ENCODE peak calls at places on chromosomes 1 and 21, in eight cellular contexts. C is heart right ventricle, N is iPS DF 6.9, L is body of pancreas, S is pancreas, F is GM23248, T is transverse colon, A is fibroblast of lung. Z is an unnamed sample.

GRCh38 chr1:27418326-27418761 is 25.9 kb downstream of the GPR3 start:
- DNase-seq in F (peak; percentile 97), N (no peak), A (peak; percentile 94), T (peak; percentile 64), S (no peak), L (peak; percentile 86), C (peak; percentile 71), Z (no peak)

GRCh38 chr1:221431068-221431651 is 310.7 kb downstream of the DUSP10 start:
- DNase-seq in C (no peak), L (no peak), S (no peak), A (peak; percentile 75), T (no peak), N (no peak), F (peak; percentile 45), Z (no peak)

GRCh38 chr1:210568631-210569030 is 239.9 kb downstream of the HHAT start:
- DNase-seq in C (no peak), S (no peak), T (no peak), F (no peak), L (no peak), A (no peak), N (no peak), Z (peak; percentile 55)

GRCh38 chr1:30607723-30608122 is 115.7 kb downstream of the MATN1 start:
- DNase-seq in N (no peak), A (no peak), L (no peak), F (no peak), T (no peak), C (no peak), S (no peak), Z (peak; percentile 43)

GRCh38 chr1:223429313-223429731 is 36.1 kb downstream of the CCDC185 start:
- DNase-seq in C (peak; percentile 42), A (no peak), S (no peak), T (peak; percentile 10), F (peak; percentile 96), L (no peak), N (no peak), Z (no peak)

GRCh38 chr1:157197906-157198435 is 59.8 kb upstream of the ETV3 start:
- DNase-seq in F (no peak), C (no peak), A (no peak), L (peak; percentile 76), S (peak; percentile 40), T (no peak), N (no peak), Z (no peak)

GRCh38 chr1:234775477-234776246 is 165.7 kb upstream of the IRF2BP2 start:
- DNase-seq in T (no peak), L (no peak), F (peak; percentile 25), S (no peak), A (no peak), N (no peak), C (no peak), Z (no peak)

GRCh38 chr1:162276493-162276892 is 100.2 kb downstream of the SPATA46 start:
- DNase-seq in S (no peak), A (peak; percentile 53), F (peak; percentile 60), N (no peak), L (no peak), C (no peak), T (no peak), Z (no peak)

GRCh38 chr1:117780981-117781475 is 148.4 kb downstream of the GDAP2 start:
- DNase-seq in L (no peak), F (no peak), A (peak; percentile 60), N (no peak), C (no peak), S (no peak), T (no peak), Z (no peak)

GRCh38 chr1:240784776-240785175 is 172.8 kb upstream of the GREM2 start:
- DNase-seq in C (no peak), T (no peak), S (no peak), A (no peak), L (no peak), F (no peak), N (no peak), Z (no peak)

GRCh38 chr21:28587748-28588147 is 404.9 kb downstream of the LTN1 start:
- DNase-seq in T (no peak), N (no peak), C (no peak), L (no peak), A (peak; percentile 30), S (no peak), F (peak; percentile 30), Z (no peak)

GRCh38 chr1:8217011-8217711 is 100.8 kb upstream of the SLC45A1 start:
- DNase-seq in A (no peak), L (peak; percentile 49), T (peak; percentile 33), S (peak; percentile 48), C (no peak), F (peak; percentile 62), N (no peak), Z (no peak)

GRCh38 chr1:217747156-217747769 is 116.1 kb downstream of the SPATA17 start:
- DNase-seq in T (no peak), A (peak; percentile 67), L (no peak), N (no peak), C (no peak), S (no peak), F (peak; percentile 62), Z (no peak)

GRCh38 chr1:31763671-31764306 is 351 bp downstream of the ADGRB2 start:
- DNase-seq in L (no peak), S (no peak), A (no peak), N (no peak), F (peak; percentile 40), C (no peak), T (no peak), Z (no peak)

GRCh38 chr1:172914517-172915144 is 136.1 kb downstream of the TNFSF18 start:
- DNase-seq in A (peak; percentile 77), T (no peak), L (no peak), N (no peak), C (no peak), F (peak; percentile 72), S (no peak), Z (no peak)

GRCh38 chr1:167599839-167600581 is 30.0 kb upstream of the RCSD1 start:
- DNase-seq in F (peak; percentile 71), A (peak; percentile 55), L (peak; percentile 24), S (no peak), N (no peak), C (peak; percentile 51), T (peak; percentile 21), Z (no peak)

GRCh38 chr1:166952002-166952746 is 23.2 kb downstream of the ILDR2 start:
- DNase-seq in F (peak; percentile 24), N (no peak), S (no peak), L (no peak), T (peak; percentile 18), A (peak; percentile 18), C (peak; percentile 46), Z (no peak)

GRCh38 chr1:19644422-19644760 is 280 bp downstream of the NBL1 start:
- DNase-seq in N (no peak), T (no peak), F (no peak), L (no peak), S (no peak), C (no peak), A (no peak), Z (no peak)

GRCh38 chr1:9368356-9368755 is 75.7 kb downstream of the SPSB1 start:
- DNase-seq in L (no peak), T (no peak), S (no peak), N (no peak), A (no peak), F (no peak), C (no peak), Z (no peak)
- H3K27ac ChIP-seq in L (no peak overlapping the region), T (no peak overlapping the region), S (no peak overlapping the region), N (no peak overlapping the region), A (no peak overlapping the region), F (no peak overlapping the region), C (no peak overlapping the region), Z (no peak overlapping the region)

DNA sequence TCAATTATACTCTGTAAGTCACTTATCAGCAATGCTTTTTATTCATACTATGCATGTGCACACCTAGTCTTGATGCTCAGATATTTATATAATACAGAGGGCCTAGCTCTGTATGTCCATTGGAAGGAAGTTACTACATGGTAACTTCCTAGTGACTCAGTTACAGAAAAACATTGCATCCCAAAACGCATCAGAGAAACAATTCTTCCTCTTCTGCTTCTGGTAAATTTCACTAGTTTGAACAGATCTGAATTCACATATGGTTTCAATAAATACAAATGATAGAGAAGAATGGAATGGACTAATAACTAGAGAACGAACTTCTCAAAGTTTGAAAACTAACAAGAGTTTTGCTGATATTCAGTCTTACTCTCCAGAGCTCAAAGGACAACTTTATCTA is 811.3 kb upstream of the ADGRL2 start:
- DNase-seq in F (no peak), S (no peak), C (no peak), A (no peak), N (no peak), T (no peak), L (no peak), Z (no peak)
- H3K9me3 ChIP-seq in F (no peaks in the 10 kb centered on the region), S (no peaks in the 10 kb centered on the region), C (no peaks in the 10 kb centered on the region), A (no peaks in the 10 kb centered on the region), N (no peaks in the 10 kb centered on the region), T (no peaks in the 10 kb centered on the region), L (no peaks in the 10 kb centered on the region), Z (no peaks in the 10 kb centered on the region)

GRCh38 chr1:165892935-165893334 is 65.5 kb downstream of the UCK2 start:
- DNase-seq in T (no peak), S (no peak), L (no peak), F (no peak), C (no peak), A (no peak), N (no peak), Z (no peak)

GRCh38 chr1:165896277-165896676 is 68.9 kb downstream of the UCK2 start:
- DNase-seq in C (peak; percentile 50), L (no peak), S (no peak), T (no peak), F (peak; percentile 98), A (peak; percentile 90), N (no peak), Z (no peak)

GRCh38 chr1:165893507-165893906 is 66.1 kb downstream of the UCK2 start:
- DNase-seq in A (no peak), F (peak; percentile 36), T (no peak), S (no peak), C (no peak), L (no peak), N (no peak), Z (no peak)

GRCh38 chr1:165895451-165895871 is 68.0 kb downstream of the UCK2 start:
- DNase-seq in C (no peak), T (no peak), A (peak; percentile 18), F (peak; percentile 62), N (no peak), S (no peak), L (no peak), Z (no peak)

GRCh38 chr1:165894591-165894990 is 67.2 kb downstream of the UCK2 start:
- DNase-seq in C (no peak), N (no peak), T (no peak), L (no peak), F (peak; percentile 54), S (no peak), A (peak; percentile 35), Z (no peak)
- H3K4me1 ChIP-seq in C (peaks cover 69% of the 10 kb centered on the region), N (no peaks in the 10 kb centered on the region), T (no peaks in the 10 kb centered on the region), L (peaks cover 13% of the 10 kb centered on the region), F (peaks cover 71% of the 10 kb centered on the region), S (peaks cover 3% of the 10 kb centered on the region), A (peaks cover 44% of the 10 kb centered on the region), Z (peaks cover 35% of the 10 kb centered on the region)

DNA sequence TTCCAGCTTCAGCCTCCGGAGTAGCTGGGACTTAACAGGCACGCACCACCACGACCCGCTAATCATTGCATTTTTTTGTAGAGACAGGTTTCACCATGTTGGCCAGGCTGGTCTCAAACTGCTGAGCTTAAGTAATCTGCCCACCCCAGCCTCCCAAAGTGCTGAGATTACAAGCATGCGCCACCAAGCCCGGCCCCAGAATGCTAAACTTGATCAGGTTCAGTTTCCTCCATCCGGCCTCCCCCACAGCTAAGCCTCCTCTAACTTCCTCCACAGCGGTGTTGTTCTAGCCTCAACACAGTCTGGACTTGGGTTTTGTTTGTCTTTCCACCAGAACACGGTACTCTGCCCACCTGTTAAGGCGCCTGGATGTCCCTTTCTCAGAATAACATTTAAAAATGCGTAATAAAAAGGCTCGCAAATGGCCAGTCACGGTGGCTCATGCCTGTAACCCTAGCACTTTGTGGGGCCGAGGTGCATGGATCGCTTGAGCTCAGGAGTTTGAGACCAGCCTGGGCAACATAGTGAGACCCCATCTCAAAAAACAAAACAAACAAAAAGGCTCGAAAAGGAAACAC is 2.4 kb downstream of the PARP1 start:
- DNase-seq in A (no peak), C (no peak), N (no peak), T (no peak), S (no peak), L (no peak), F (no peak), Z (no peak)
- H3K27ac ChIP-seq in A (no peak overlapping the region), C (no peak overlapping the region), N (peak overlapping the region; percentile 40), T (peak overlapping the region; percentile 85), S (no peak overlapping the region), L (peak overlapping the region; percentile 21), F (no peak overlapping the region), Z (no peak overlapping the region)